ENCODE peak calls at places on chromosomes 5 and 9, in nine cellular contexts. Q is ovary, D is testis, E is glutamatergic neuron, P is cardiac muscle cell, J is RWPE1, C is lower lobe of right lung, H is bronchial epithelial cell, T is MCF 10A. R is an unnamed sample.

GRCh38 chr5:109365653-109366052 is 44.1 kb downstream of the PJA2 start:
- DNase-seq in Q (no peak), D (no peak), E (no peak), P (no peak), J (no peak), C (no peak), H (no peak), T (no peak), R (no peak)

GRCh38 chr5:147223951-147224791 is 10.7 kb upstream of the STK32A start:
- DNase-seq in Q (peak), D (peak), E (peak), P (peak), J (peak), C (no peak), H (peak), T (peak), R (no peak)

GRCh38 chr5:153756540-153756939 is 266.1 kb downstream of the GRIA1 start:
- DNase-seq in Q (no peak), D (no peak), E (no peak), P (no peak), J (no peak), C (no peak), H (peak), T (peak), R (no peak)

GRCh38 chr5:138974227-138975063 is 99.3 kb upstream of the LRRTM2 start:
- DNase-seq in Q (peak), D (peak), E (no peak), P (peak), J (no peak), C (no peak), H (peak), T (no peak), R (no peak)

GRCh38 chr9:96021616-96022444 is 146.3 kb downstream of the ERCC6L2 start:
- DNase-seq in Q (peak), D (peak), E (peak), P (peak), J (no peak), C (no peak), H (no peak), T (no peak), R (no peak)

GRCh38 chr9:134965421-134965820 is 47.7 kb upstream of the FCN1 start:
- DNase-seq in Q (no peak), D (no peak), E (no peak), P (no peak), J (no peak), C (peak), H (no peak), T (no peak), R (no peak)

GRCh38 chr9:98430535-98430934 is 175.1 kb upstream of the TBC1D2 start:
- DNase-seq in Q (no peak), D (no peak), E (no peak), P (peak), J (no peak), C (no peak), H (no peak), T (no peak), R (no peak)

GRCh38 chr9:21904371-21904770 is 89.8 kb downstream of the CDKN2A start:
- DNase-seq in Q (no peak), D (no peak), E (no peak), P (no peak), J (no peak), C (no peak), H (peak), T (no peak), R (no peak)

GRCh38 chr9:71767421-71768321 is 642 bp downstream of the CEMIP2 start:
- DNase-seq in Q (no peak), D (peak), E (peak), P (peak), J (no peak), C (peak), H (no peak), T (peak), R (no peak)

GRCh38 chr9:91101598-91102168 is 260.0 kb downstream of the AUH start:
- DNase-seq in Q (no peak), D (no peak), E (no peak), P (no peak), J (no peak), C (no peak), H (no peak), T (no peak), R (no peak)

GRCh38 chr5:149210229-149210628 is 61.4 kb upstream of the AFAP1L1 start:
- DNase-seq in Q (no peak), D (no peak), E (no peak), P (no peak), J (peak), C (no peak), H (peak), T (no peak), R (no peak)

GRCh38 chr9:128550226-128550625 is 2.2 kb upstream of the SPTAN1 start:
- DNase-seq in Q (no peak), D (no peak), E (no peak), P (no peak), J (no peak), C (no peak), H (no peak), T (no peak), R (no peak)

GRCh38 chr9:5438301-5439162 is 807 bp upstream of the PLGRKT start:
- DNase-seq in Q (no peak), D (peak), E (no peak), P (no peak), J (no peak), C (no peak), H (peak), T (no peak), R (no peak)

GRCh38 chr5:58094031-58094430 is 365.9 kb downstream of the PLK2 start:
- DNase-seq in Q (no peak), D (no peak), E (no peak), P (no peak), J (peak), C (no peak), H (peak), T (peak), R (no peak)

GRCh38 chr9:18606831-18607230 is 132.9 kb downstream of the ADAMTSL1 start:
- DNase-seq in Q (no peak), D (no peak), E (no peak), P (no peak), J (no peak), C (no peak), H (no peak), T (no peak), R (no peak)

GRCh38 chr9:134662143-134662876 is 20.7 kb downstream of the COL5A1 start:
- DNase-seq in Q (peak), D (peak), E (no peak), P (peak), J (peak), C (peak), H (no peak), T (peak), R (peak)

GRCh38 chr9:107712390-107712789 is 222.8 kb upstream of the KLF4 start:
- DNase-seq in Q (no peak), D (no peak), E (no peak), P (no peak), J (peak), C (no peak), H (peak), T (peak), R (no peak)

GRCh38 chr5:119943148-119943547 is 313.8 kb downstream of the FAM170A start:
- DNase-seq in Q (no peak), D (no peak), E (no peak), P (no peak), J (peak), C (no peak), H (peak), T (peak), R (no peak)

GRCh38 chr9:11319477-11320060 is 706.8 kb upstream of the PTPRD start:
- DNase-seq in Q (no peak), D (peak), E (peak), P (peak), J (peak), C (no peak), H (peak), T (peak), R (no peak)

GRCh38 chr5:173785421-173785820 is 102.7 kb upstream of the CPEB4 start:
- DNase-seq in Q (no peak), D (no peak), E (no peak), P (no peak), J (no peak), C (no peak), H (no peak), T (no peak), R (no peak)

GRCh38 chr5:173789031-173789920 is 98.9 kb upstream of the CPEB4 start:
- DNase-seq in Q (no peak), D (no peak), E (no peak), P (no peak), J (peak), C (peak), H (peak), T (peak), R (no peak)

GRCh38 chr5:173785866-173786265 is 102.3 kb upstream of the CPEB4 start:
- DNase-seq in Q (no peak), D (no peak), E (no peak), P (no peak), J (no peak), C (no peak), H (no peak), T (no peak), R (no peak)

GRCh38 chr5:173790177-173790719 is 97.9 kb upstream of the CPEB4 start:
- DNase-seq in Q (no peak), D (no peak), E (no peak), P (no peak), J (no peak), C (no peak), H (no peak), T (no peak), R (no peak)

DNA sequence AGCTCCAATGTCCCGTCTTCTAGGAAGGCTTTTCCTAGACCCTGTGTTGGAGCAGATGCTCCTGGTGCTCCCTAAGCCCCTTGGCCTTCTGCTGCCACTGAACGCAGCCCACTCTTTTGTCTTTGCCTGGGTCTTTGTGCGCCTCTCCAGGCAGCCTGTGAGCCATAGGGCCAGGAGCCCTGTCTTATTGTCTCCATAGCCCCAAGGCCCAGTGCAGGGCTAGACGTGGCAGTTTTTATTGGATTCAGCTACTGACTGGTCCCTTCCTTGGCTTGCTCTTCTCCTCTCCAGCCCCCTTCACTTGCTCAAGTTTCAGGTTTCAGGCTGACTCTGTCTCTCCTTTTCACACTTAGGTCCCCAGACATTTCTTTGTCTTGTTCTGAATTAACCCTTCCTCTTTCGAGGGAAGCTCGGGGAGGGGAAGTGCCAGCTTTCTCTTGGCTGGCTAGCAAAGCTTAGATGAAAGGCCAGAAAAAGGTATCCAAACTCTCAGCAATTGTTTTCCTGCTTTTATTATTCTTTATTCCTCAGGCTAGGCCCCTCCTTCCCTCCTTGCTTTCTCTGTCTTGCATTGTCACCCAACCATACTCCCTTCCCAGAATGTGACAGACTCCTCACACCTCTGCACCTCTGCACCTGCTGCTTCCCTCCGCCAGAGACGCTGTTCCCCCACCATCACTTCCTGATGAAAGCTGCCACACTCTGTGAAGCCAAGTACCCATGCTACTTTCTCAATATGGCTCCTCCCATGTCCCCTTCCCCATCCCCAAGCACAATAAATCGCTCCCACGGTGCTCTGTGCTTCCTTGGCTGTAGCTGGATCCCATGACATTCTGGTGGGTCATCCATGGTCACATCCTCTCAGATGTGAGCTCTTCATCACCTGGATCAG is 101.6 kb upstream of the CPEB4 start:
- DNase-seq in Q (no peak), D (no peak), E (no peak), P (no peak), J (no peak), C (no peak), H (no peak), T (no peak), R (no peak)
- TF ChIP-seq CTCF in Q (no peak), D (no peak), E (no peak), P (no peak), J (no peak), C (no peak), H (no peak), T (no peak), R (no peak)

DNA sequence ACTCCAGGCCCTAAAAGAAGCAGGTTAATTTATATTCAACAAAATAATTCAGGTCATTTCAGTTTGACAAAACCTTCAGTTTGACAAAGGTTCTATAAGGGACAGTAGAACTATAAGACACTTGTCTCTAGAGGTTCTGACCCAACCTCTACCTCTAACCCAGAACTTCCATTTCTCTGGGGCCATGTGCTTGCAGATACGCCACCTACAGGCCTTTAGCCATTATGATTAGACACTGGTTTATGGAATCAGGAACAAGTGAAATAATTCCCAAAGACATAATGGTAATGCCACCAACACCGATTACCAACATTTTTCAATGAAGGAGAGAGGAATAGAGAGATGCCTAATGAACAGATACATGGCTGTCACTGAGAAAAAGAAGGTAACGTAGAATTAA is 733.9 kb downstream of the PRELID2 start:
- DNase-seq in Q (no peak), D (no peak), E (no peak), P (peak), J (no peak), C (no peak), H (peak), T (peak), R (no peak)
- TF ChIP-seq CTCF in Q (no peak), D (no peak), E (peak), P (no peak), J (peak), C (no peak), H (peak), T (peak), R (peak)

GRCh38 chr9:116572095-116572748 is 114.9 kb upstream of the TRIM32 start:
- DNase-seq in Q (peak), D (peak), E (peak), P (peak), J (peak), C (peak), H (peak), T (peak), R (no peak)
- TF ChIP-seq CTCF in Q (peak), D (peak), E (peak), P (peak), J (peak), C (peak), H (peak), T (peak), R (peak)

GRCh38 chr5:141413540-141414069 is 818 bp downstream of the PCDHGA10 start:
- DNase-seq in Q (no peak), D (no peak), E (no peak), P (no peak), J (no peak), C (no peak), H (no peak), T (no peak), R (no peak)

GRCh38 chr5:141422742-141423291 is 2.0 kb downstream of the PCDHGA11 start:
- DNase-seq in Q (no peak), D (no peak), E (no peak), P (no peak), J (no peak), C (no peak), H (no peak), T (no peak), R (no peak)

GRCh38 chr5:141420855-141421488 is at the start of gene PCDHGA11:
- DNase-seq in Q (no peak), D (peak), E (no peak), P (no peak), J (no peak), C (peak), H (peak), T (peak), R (no peak)

GRCh38 chr5:141421489-141421855 is 621 bp downstream of the PCDHGA11 start:
- DNase-seq in Q (no peak), D (no peak), E (no peak), P (no peak), J (no peak), C (no peak), H (peak), T (no peak), R (no peak)

GRCh38 chr5:141419074-141419880 is 1.6 kb upstream of the PCDHGA11 start:
- DNase-seq in Q (no peak), D (no peak), E (no peak), P (no peak), J (no peak), C (no peak), H (no peak), T (no peak), R (no peak)
- TF ChIP-seq CTCF in Q (no peak), D (no peak), E (no peak), P (no peak), J (no peak), C (no peak), H (no peak), T (no peak), R (no peak)

GRCh38 chr9:125360621-125361020 is 99.0 kb downstream of the GAPVD1 start:
- DNase-seq in Q (no peak), D (no peak), E (no peak), P (no peak), J (no peak), C (no peak), H (no peak), T (no peak), R (no peak)

GRCh38 chr9:125359011-125359410 is 97.4 kb downstream of the GAPVD1 start:
- DNase-seq in Q (no peak), D (no peak), E (no peak), P (no peak), J (no peak), C (no peak), H (no peak), T (no peak), R (no peak)

GRCh38 chr9:125366676-125367075 is 105.0 kb downstream of the GAPVD1 start:
- DNase-seq in Q (no peak), D (no peak), E (no peak), P (no peak), J (no peak), C (no peak), H (no peak), T (no peak), R (no peak)

GRCh38 chr9:125356032-125356431 is 94.4 kb downstream of the GAPVD1 start:
- DNase-seq in Q (no peak), D (no peak), E (no peak), P (no peak), J (no peak), C (no peak), H (no peak), T (no peak), R (no peak)

DNA sequence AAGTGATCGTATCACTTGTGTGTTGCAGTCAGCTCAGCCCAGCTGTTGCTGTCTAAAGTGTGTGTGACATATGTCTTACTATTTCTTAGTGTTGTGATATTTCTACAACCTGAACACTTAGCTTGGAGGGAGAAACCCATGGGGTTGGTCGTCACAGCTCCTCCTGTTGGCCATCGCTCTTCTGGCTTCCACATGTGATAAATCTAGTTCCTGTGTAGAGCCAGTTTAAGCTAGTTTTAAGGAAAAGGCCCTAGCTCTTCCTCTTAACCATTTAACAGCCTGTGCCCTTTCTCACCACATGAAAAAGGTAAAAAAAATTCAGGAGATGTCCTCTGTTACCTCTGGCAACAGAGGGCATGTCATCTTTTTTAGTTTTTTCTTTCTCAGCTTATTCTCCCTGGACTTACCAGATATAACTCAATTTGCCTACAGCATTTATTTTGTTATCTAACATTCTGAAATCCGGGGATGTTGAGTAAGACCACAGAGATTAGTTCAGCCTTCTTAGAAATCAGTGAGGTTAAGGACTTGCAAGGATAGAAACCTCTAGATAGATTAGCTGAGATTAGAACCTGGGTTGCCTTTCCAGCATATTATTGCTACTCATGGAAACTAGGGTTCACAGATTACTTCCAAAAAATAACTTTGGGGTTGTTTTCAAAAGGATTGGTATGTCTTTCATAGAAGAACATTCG is 100.4 kb downstream of the GAPVD1 start:
- DNase-seq in Q (no peak), D (no peak), E (peak), P (peak), J (no peak), C (no peak), H (peak), T (peak), R (no peak)
- TF ChIP-seq CTCF in Q (no peak), D (no peak), E (no peak), P (peak), J (peak), C (peak), H (peak), T (peak), R (peak)

GRCh38 chr5:172453206-172453985 is 929 bp downstream of the SH3PXD2B start:
- DNase-seq in Q (peak), D (no peak), E (peak), P (peak), J (peak), C (no peak), H (peak), T (peak), R (no peak)
- TF ChIP-seq CTCF in Q (peak), D (no peak), E (peak), P (peak), J (peak), C (peak), H (peak), T (peak), R (peak)

GRCh38 chr9:111405701-111406100 is 75.7 kb upstream of the OR2K2 start:
- DNase-seq in Q (no peak), D (no peak), E (no peak), P (no peak), J (no peak), C (no peak), H (no peak), T (no peak), R (no peak)

GRCh38 chr9:111399211-111399739 is 69.3 kb upstream of the OR2K2 start:
- DNase-seq in Q (no peak), D (no peak), E (no peak), P (no peak), J (no peak), C (no peak), H (no peak), T (no peak), R (no peak)

GRCh38 chr9:111393971-111394370 is 63.9 kb upstream of the OR2K2 start:
- DNase-seq in Q (no peak), D (no peak), E (no peak), P (no peak), J (no peak), C (no peak), H (no peak), T (no peak), R (no peak)

GRCh38 chr9:111400564-111400898 is 70.5 kb upstream of the OR2K2 start:
- DNase-seq in Q (no peak), D (no peak), E (no peak), P (no peak), J (no peak), C (no peak), H (peak), T (no peak), R (no peak)

DNA sequence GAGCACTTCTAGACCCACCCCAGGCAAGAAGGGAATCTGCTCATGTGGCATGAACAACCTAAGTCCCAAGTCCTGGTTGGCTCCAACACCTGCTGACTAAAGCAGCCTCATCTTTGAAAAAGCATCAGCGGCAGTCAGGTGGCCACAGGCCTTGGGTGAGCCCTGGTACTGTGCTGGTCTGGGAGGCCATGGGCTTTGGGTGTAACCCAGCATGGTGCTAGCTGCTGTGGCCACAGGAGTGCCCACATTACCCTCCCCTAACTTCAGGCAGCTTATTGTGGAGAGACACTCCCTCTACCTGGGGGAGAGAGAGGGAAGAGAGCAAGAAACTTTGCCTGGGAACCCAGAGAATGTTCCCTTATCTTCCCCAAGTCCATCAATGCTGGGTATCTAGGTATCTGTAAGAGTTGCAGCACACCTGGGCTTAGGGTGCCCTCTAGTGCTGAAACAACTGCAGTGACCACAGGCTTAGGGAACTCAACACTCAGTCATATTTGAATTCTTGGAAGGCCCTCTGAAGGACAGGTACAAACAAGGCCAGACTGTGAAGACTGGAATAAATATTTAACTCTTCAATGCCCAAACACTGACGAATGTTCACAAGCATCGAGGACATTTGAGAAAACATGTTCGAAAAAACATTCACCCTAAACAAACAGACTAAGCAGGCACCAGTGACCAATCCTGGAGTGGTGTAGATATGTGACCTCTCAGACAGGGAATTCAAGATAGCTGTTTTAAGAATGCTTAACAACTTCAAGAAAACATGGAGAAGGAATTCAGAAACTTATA is 69.9 kb upstream of the OR2K2 start:
- DNase-seq in Q (no peak), D (no peak), E (no peak), P (no peak), J (peak), C (no peak), H (peak), T (peak), R (no peak)
- TF ChIP-seq CTCF in Q (no peak), D (no peak), E (no peak), P (peak), J (peak), C (peak), H (peak), T (peak), R (peak)